ENCODE peak calls at places on chromosomes 3 and 15, in five cellular contexts. T is glutamatergic neuron; L is Right ventricle myocardium superior; H is stimulated activated CD4-positive, alpha-beta T cell treated with anti-CD3 and anti-CD28 coated beads, Interleukin-12 subunit alpha, Interleukin-12 subunit beta, amount 100 ng/mL, for 4 hours; Y is ELF-1. I is an unnamed sample.

GRCh38 chr15:78438595-78439285 is 724 bp downstream of the IREB2 start:
- DNase-seq in L (no peak), Y (peak; percentile 53), T (peak; percentile 56), H (peak; percentile 18), I (no peak)

GRCh38 chr3:99504258-99504657 is 134.1 kb upstream of the COL8A1 start:
- DNase-seq in T (no peak), L (no peak), Y (no peak), H (no peak), I (no peak)

GRCh38 chr3:123586131-123586530 is 1.3 kb upstream of the HACD2 start:
- DNase-seq in L (no peak), T (peak; percentile 53), Y (peak; percentile 88), H (peak; percentile 20), I (peak; percentile 9)

GRCh38 chr15:32671339-32672325 is 30.1 kb downstream of the SCG5 start:
- DNase-seq in T (no peak), L (no peak), Y (no peak), H (no peak), I (no peak)

GRCh38 chr15:68299436-68299835 is 21.9 kb downstream of the FEM1B start:
- DNase-seq in Y (no peak), L (no peak), H (no peak), T (no peak), I (no peak)

GRCh38 chr15:99180287-99180962 is 69.0 kb downstream of the TTC23 start:
- DNase-seq in T (no peak), H (no peak), Y (no peak), L (no peak), I (no peak)

GRCh38 chr3:186414735-186415419 is 52.8 kb upstream of the DGKG start:
- DNase-seq in T (no peak), Y (no peak), L (no peak), H (no peak), I (no peak)

GRCh38 chr3:166013073-166013679 is 176.0 kb upstream of the BCHE start:
- DNase-seq in T (no peak), H (no peak), L (no peak), Y (no peak), I (no peak)

GRCh38 chr15:35246376-35246965 is 161.4 kb upstream of the NANOGP8 start:
- DNase-seq in Y (no peak), H (no peak), L (no peak), T (no peak), I (no peak)

GRCh38 chr3:133401374-133402135 is 1.7 kb downstream of the BFSP2 start:
- DNase-seq in Y (no peak), L (peak; percentile 60), T (no peak), H (no peak), I (no peak)

GRCh38 chr3:25001041-25001591 is 426.9 kb upstream of the RARB start:
- DNase-seq in T (no peak), H (no peak), Y (no peak), L (no peak), I (no peak)

GRCh38 chr15:61173899-61174689 is 55.0 kb downstream of the RORA start:
- DNase-seq in T (no peak), L (no peak), H (no peak), Y (no peak), I (no peak)

GRCh38 chr3:41418961-41419691 is 219.8 kb downstream of the CTNNB1 start:
- DNase-seq in L (no peak), H (no peak), Y (peak; percentile 17), T (no peak), I (no peak)

GRCh38 chr3:185658504-185658912 is 72.4 kb downstream of the SENP2 start:
- DNase-seq in T (no peak), L (peak; percentile 69), Y (no peak), H (no peak), I (no peak)

GRCh38 chr3:188468672-188469071 is 314.7 kb downstream of the LPP start:
- DNase-seq in H (no peak), Y (no peak), T (no peak), L (no peak), I (no peak)

GRCh38 chr3:44478055-44478468 is 592 bp upstream of the ZNF445 start:
- DNase-seq in H (no peak), L (no peak), T (no peak), Y (no peak), I (no peak)

GRCh38 chr3:147963711-147964110 is 554.5 kb downstream of the ZIC1 start:
- DNase-seq in Y (no peak), H (no peak), T (no peak), L (no peak), I (no peak)

GRCh38 chr15:97904196-97904572 is 56.3 kb upstream of the ARRDC4 start:
- DNase-seq in L (peak; percentile 86), T (peak; percentile 86), H (peak; percentile 8), Y (peak; percentile 87), I (peak; percentile 77)

GRCh38 chr3:56154297-56154696 is 314.0 kb downstream of the ERC2 start:
- DNase-seq in H (no peak), L (no peak), Y (no peak), T (no peak), I (no peak)

GRCh38 chr15:43085921-43086320 is 19.9 kb downstream of the UBR1 start:
- DNase-seq in Y (no peak), L (no peak), H (no peak), T (no peak), I (no peak)

GRCh38 chr3:82012775-82013174 is 251.3 kb upstream of the GBE1 start:
- DNase-seq in H (no peak), T (no peak), L (no peak), Y (no peak), I (no peak)

GRCh38 chr3:194133661-194134230 is 2.2 kb upstream of the HES1 start:
- DNase-seq in H (peak; percentile 29), T (no peak), Y (peak; percentile 80), L (no peak), I (peak; percentile 71)

GRCh38 chr3:8504611-8504973 is 3.0 kb downstream of the LMCD1 start:
- DNase-seq in Y (no peak), H (no peak), L (no peak), T (no peak), I (no peak)

GRCh38 chr3:20539666-20540460 is 353.9 kb upstream of the SGO1 start:
- DNase-seq in L (no peak), T (no peak), H (no peak), Y (peak; percentile 5), I (no peak)

GRCh38 chr3:63232764-63233396 is 45.2 kb upstream of the SYNPR start:
- DNase-seq in Y (no peak), L (no peak), T (no peak), H (no peak), I (no peak)

GRCh38 chr3:161028485-161029018 is 76.6 kb downstream of the B3GALNT1 start:
- DNase-seq in H (no peak), L (no peak), Y (no peak), T (no peak), I (no peak)

GRCh38 chr3:52721002-52721741 is 15.3 kb downstream of the SPCS1 start:
- DNase-seq in L (no peak), T (no peak), Y (no peak), H (no peak), I (no peak)

GRCh38 chr3:126621171-126621570 is 33.8 kb downstream of the TXNRD3 start:
- DNase-seq in H (no peak), Y (no peak), L (peak; percentile 63), T (no peak), I (no peak)

GRCh38 chr3:190862209-190863118 is at the start of gene GMNC:
- DNase-seq in L (peak; percentile 92), Y (peak; percentile 83), T (peak; percentile 90), H (peak; percentile 19), I (peak; percentile 2)

GRCh38 chr3:15116032-15116653 is 17.2 kb upstream of the RBSN start:
- DNase-seq in L (no peak), H (no peak), Y (no peak), T (no peak), I (no peak)

GRCh38 chr15:26873846-26874245 is 7.0 kb downstream of the GABRA5 start:
- DNase-seq in T (no peak), Y (no peak), L (peak; percentile 59), H (no peak), I (no peak)

GRCh38 chr3:88987786-88988185 is 119.6 kb upstream of the EPHA3 start:
- DNase-seq in L (no peak), Y (no peak), H (no peak), T (no peak), I (no peak)

GRCh38 chr15:66580643-66581042 is 14.8 kb upstream of the LCTL start:
- DNase-seq in H (no peak), T (no peak), Y (no peak), L (peak; percentile 74), I (no peak)

GRCh38 chr3:106338582-106339219 is 469.9 kb upstream of the CBLB start:
- DNase-seq in H (no peak), T (no peak), Y (no peak), L (no peak), I (no peak)

GRCh38 chr15:90839187-90840071 is 29.0 kb upstream of the FURIN start:
- DNase-seq in Y (peak; percentile 96), L (no peak), H (no peak), T (no peak), I (no peak)

GRCh38 chr15:79474252-79474651 is 42.1 kb downstream of the MINAR1 start:
- DNase-seq in T (no peak), L (no peak), H (no peak), Y (no peak), I (no peak)

GRCh38 chr3:159904911-159905310 is 83.7 kb upstream of the IL12A start:
- DNase-seq in H (no peak), L (no peak), Y (no peak), T (no peak), I (no peak)

GRCh38 chr3:71681224-71681668 is 44.0 kb downstream of the EIF4E3 start:
- DNase-seq in H (peak; percentile 23), T (peak; percentile 75), L (peak; percentile 68), Y (peak; percentile 62), I (peak; percentile 24)

GRCh38 chr3:133168025-133168401 is 129.8 kb downstream of the TMEM108 start:
- DNase-seq in T (no peak), L (no peak), H (no peak), Y (no peak), I (no peak)